ENCODE peak calls at places on chromosomes 13 and 19, in seven cellular contexts. V, L, I, D, P, M and C are unnamed samples.

GRCh38 chr19:1252221-1252817 is 3.9 kb downstream of the MIDN start:
- DNase-seq in V (peak; percentile 91), L (no peak), I (peak; percentile 93), D (peak; percentile 95), P (peak; percentile 94), M (peak; percentile 93), C (peak; percentile 75)

GRCh38 chr13:102555914-102556553 is 40.8 kb upstream of the TPP2 start:
- DNase-seq in V (no peak), L (no peak), I (no peak), D (no peak), P (peak; percentile 59), M (peak; percentile 10), C (no peak)

GRCh38 chr13:78326608-78327007 is 276.7 kb downstream of the POU4F1 start:
- DNase-seq in V (no peak), L (no peak), I (no peak), D (no peak), P (no peak), M (peak; percentile 12), C (no peak)

GRCh38 chr19:16360738-16361137 is 36.1 kb downstream of the KLF2 start:
- DNase-seq in V (no peak), L (no peak), I (no peak), D (no peak), P (no peak), M (no peak), C (no peak)

GRCh38 chr13:94186470-94186869 is 293.0 kb downstream of the DCT start:
- DNase-seq in V (no peak), L (no peak), I (no peak), D (no peak), P (no peak), M (no peak), C (no peak)

GRCh38 chr13:29994911-29995601 is 144.6 kb upstream of the UBL3 start:
- DNase-seq in V (no peak), L (no peak), I (no peak), D (peak; percentile 56), P (no peak), M (no peak), C (no peak)

GRCh38 chr19:28492201-28492600 is 720.8 kb downstream of the UQCRFS1 start:
- DNase-seq in V (no peak), L (no peak), I (no peak), D (no peak), P (no peak), M (no peak), C (no peak)

GRCh38 chr19:29586401-29586800 is 19.7 kb upstream of the POP4 start:
- DNase-seq in V (no peak), L (no peak), I (no peak), D (no peak), P (no peak), M (no peak), C (no peak)

GRCh38 chr19:41233748-41234240 is 14.8 kb downstream of the AXL start:
- DNase-seq in V (peak; percentile 31), L (no peak), I (no peak), D (peak; percentile 66), P (no peak), M (no peak), C (no peak)

GRCh38 chr19:3368848-3369336 is 2.5 kb downstream of the NFIC start:
- DNase-seq in V (no peak), L (no peak), I (no peak), D (no peak), P (peak; percentile 61), M (no peak), C (no peak)

GRCh38 chr13:59658736-59659330 is 504.9 kb downstream of the DIAPH3 start:
- DNase-seq in V (no peak), L (no peak), I (no peak), D (no peak), P (no peak), M (no peak), C (no peak)

GRCh38 chr13:106133025-106133424 is 402.4 kb downstream of the EFNB2 start:
- DNase-seq in V (no peak), L (no peak), I (no peak), D (no peak), P (peak; percentile 48), M (peak; percentile 86), C (no peak)

GRCh38 chr13:36858285-36858684 is 39.3 kb downstream of the RFXAP start:
- DNase-seq in V (no peak), L (no peak), I (no peak), D (no peak), P (peak; percentile 25), M (peak; percentile 32), C (no peak)

GRCh38 chr19:47239610-47240296 is 8.8 kb upstream of the BBC3 start:
- DNase-seq in V (no peak), L (no peak), I (peak; percentile 76), D (no peak), P (peak; percentile 25), M (peak; percentile 47), C (peak; percentile 66)

GRCh38 chr19:12838182-12838890 is at the start of gene MAST1:
- DNase-seq in V (no peak), L (no peak), I (no peak), D (no peak), P (no peak), M (no peak), C (peak; percentile 19)

GRCh38 chr13:101639711-101640110 is 187.2 kb downstream of the ITGBL1 start:
- DNase-seq in V (no peak), L (no peak), I (no peak), D (no peak), P (no peak), M (no peak), C (no peak)

GRCh38 chr13:73870036-73870741 is 264.0 kb downstream of the KLF12 start:
- DNase-seq in V (no peak), L (no peak), I (no peak), D (no peak), P (no peak), M (peak; percentile 16), C (no peak)

GRCh38 chr13:87671824-87672603 is 843 bp downstream of the SLITRK5 start:
- DNase-seq in V (no peak), L (no peak), I (no peak), D (no peak), P (no peak), M (no peak), C (no peak)

GRCh38 chr13:101516262-101516661 is 63.8 kb downstream of the ITGBL1 start:
- DNase-seq in V (no peak), L (no peak), I (no peak), D (no peak), P (no peak), M (no peak), C (no peak)

GRCh38 chr13:26785845-26786630 is 25.5 kb upstream of the GPR12 start:
- DNase-seq in V (peak; percentile 14), L (no peak), I (no peak), D (peak; percentile 37), P (peak; percentile 3), M (no peak), C (peak; percentile 56)

GRCh38 chr13:45206340-45206739 is 5.5 kb upstream of the KCTD4 start:
- DNase-seq in V (no peak), L (peak; percentile 21), I (no peak), D (no peak), P (peak; percentile 96), M (peak; percentile 97), C (no peak)

GRCh38 chr13:23945612-23946011 is 48.3 kb upstream of the C1QTNF9B start:
- DNase-seq in V (no peak), L (no peak), I (no peak), D (no peak), P (no peak), M (no peak), C (no peak)

GRCh38 chr19:31350033-31350692 is 927 bp upstream of the TSHZ3 start:
- DNase-seq in V (peak; percentile 51), L (no peak), I (peak; percentile 71), D (peak; percentile 37), P (no peak), M (no peak), C (no peak)

GRCh38 chr19:31459430-31459829 is 110.2 kb upstream of the TSHZ3 start:
- DNase-seq in V (no peak), L (no peak), I (no peak), D (no peak), P (no peak), M (no peak), C (no peak)

GRCh38 chr13:111370570-111371150 is 50.2 kb downstream of the TEX29 start:
- DNase-seq in V (no peak), L (no peak), I (no peak), D (no peak), P (no peak), M (no peak), C (no peak)

GRCh38 chr19:10289167-10289835 is 451 bp upstream of the ICAM5 start:
- DNase-seq in V (no peak), L (no peak), I (no peak), D (no peak), P (no peak), M (no peak), C (peak; percentile 44)
- H3K4me1 ChIP-seq in V (peaks cover 83% of the 10 kb centered on the region), L (peaks cover 69% of the 10 kb centered on the region), I (peaks cover 77% of the 10 kb centered on the region), D (no peaks in the 10 kb centered on the region), P (peaks cover 52% of the 10 kb centered on the region), M (peaks cover 32% of the 10 kb centered on the region), C (peaks cover 76% of the 10 kb centered on the region)

GRCh38 chr19:48636859-48637448 is at the start of gene DBP:
- DNase-seq in V (peak; percentile 58), L (no peak), I (peak; percentile 75), D (peak; percentile 63), P (no peak), M (no peak), C (peak; percentile 47)
- TF ChIP-seq CTCF in V (no peak), L (peak; percentile 5), I (no peak), D (peak; percentile 8), P (no peak), M (no peak), C (no peak)

DNA sequence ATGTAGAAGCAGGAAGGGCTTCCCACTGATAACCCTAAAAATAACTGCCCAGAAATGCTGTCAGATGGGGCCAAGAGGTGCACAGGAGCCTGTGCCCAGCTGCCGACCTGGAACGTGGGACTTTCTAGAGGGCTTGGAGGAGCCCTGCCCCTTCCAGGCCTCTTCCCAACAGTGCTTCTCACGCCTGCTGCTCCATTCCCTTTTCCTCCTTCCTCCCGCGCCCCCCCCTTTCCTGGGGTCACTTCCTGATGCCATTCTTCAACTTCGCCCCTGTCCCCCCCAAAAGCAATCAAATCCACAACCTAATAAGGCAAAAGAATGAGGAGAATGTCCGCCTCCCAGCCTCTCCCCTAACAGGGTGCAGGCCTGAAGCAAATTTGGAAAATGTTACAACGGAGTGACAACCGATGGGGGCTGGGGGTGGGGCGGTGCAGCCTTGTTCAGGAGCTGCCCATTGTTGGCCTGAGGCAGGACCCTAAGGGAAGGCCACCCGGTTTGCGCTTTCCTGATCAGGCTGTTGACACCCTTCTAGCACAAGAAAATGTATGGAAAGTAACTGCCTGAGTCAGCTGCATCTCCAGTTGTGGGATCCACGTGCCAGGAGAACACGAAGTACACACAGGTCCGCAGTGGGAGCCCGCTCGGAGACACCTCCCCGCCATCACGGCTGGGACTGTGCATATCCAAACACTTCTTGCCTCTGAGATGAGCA is 18.7 kb downstream of the ACTN4 start:
- DNase-seq in V (peak; percentile 86), L (no peak), I (peak; percentile 72), D (peak; percentile 57), P (no peak), M (peak; percentile 64), C (no peak)
- H3K4me1 ChIP-seq in V (peaks cover 100% of the 10 kb centered on the region), L (peaks cover 52% of the 10 kb centered on the region), I (peaks cover 100% of the 10 kb centered on the region), D (peaks cover 31% of the 10 kb centered on the region), P (peaks cover 97% of the 10 kb centered on the region), M (peaks cover 87% of the 10 kb centered on the region), C (peaks cover 78% of the 10 kb centered on the region)

DNA sequence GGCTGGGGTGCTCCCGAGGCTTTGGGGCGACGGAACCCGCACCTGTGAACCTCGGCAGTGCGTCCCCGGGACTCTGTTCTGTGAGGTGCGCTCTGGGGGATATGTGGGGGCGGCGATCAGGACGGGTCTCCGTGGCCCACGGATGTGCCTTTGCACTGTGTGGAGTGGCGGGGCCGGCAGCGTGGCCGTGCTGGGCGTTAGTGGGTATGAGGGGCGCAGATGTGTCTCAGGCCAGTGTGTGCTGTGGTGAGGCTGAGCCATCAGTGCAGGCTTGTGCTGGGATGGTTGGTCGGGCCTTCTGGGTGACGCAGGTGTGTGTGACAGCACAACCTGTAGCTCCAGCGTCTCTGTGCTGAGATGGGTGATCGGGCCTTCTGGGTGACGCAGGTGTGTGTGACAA is 16.9 kb downstream of the ZNF331 start:
- DNase-seq in V (no peak), L (no peak), I (no peak), D (no peak), P (no peak), M (no peak), C (no peak)
- TF ChIP-seq CTCF in V (no peak), L (no peak), I (no peak), D (no peak), P (no peak), M (no peak), C (no peak)